ENCODE peak calls at places on chromosomes 6 and 20, in five cellular contexts. I is psoas muscle, E is epithelial cell of esophagus, Y is Caco-2, R is MM.1S. L is an unnamed sample.

GRCh38 chr6:106745396-106745795 is 116.0 kb downstream of the QRSL1 start:
- DNase-seq in I (no peak), E (no peak), Y (no peak), R (no peak), L (peak)

GRCh38 chr20:63498950-63499332 is at the start of gene EEF1A2:
- DNase-seq in I (peak), E (no peak), Y (peak), R (no peak), L (no peak)

GRCh38 chr20:10278416-10278815 is 59.8 kb downstream of the SNAP25 start:
- DNase-seq in I (no peak), E (no peak), Y (no peak), R (no peak), L (no peak)

GRCh38 chr6:69622924-69623323 is 173.9 kb downstream of the LMBRD1 start:
- DNase-seq in I (no peak), E (no peak), Y (peak), R (no peak), L (no peak)

GRCh38 chr6:151242420-151242841 is 2.7 kb downstream of the AKAP12 start:
- DNase-seq in I (no peak), E (no peak), Y (no peak), R (no peak), L (no peak)

GRCh38 chr20:39004508-39004907 is 42.4 kb downstream of the DHX35 start:
- DNase-seq in I (no peak), E (peak), Y (no peak), R (peak), L (peak)

GRCh38 chr20:46375771-46376170 is 30.6 kb downstream of the ELMO2 start:
- DNase-seq in I (no peak), E (peak), Y (no peak), R (no peak), L (no peak)

GRCh38 chr6:89118931-89119330 is 1.1 kb upstream of the SRSF12 start:
- DNase-seq in I (no peak), E (no peak), Y (no peak), R (no peak), L (no peak)

GRCh38 chr6:49915035-49915434 is 48.7 kb upstream of the CRISP1 start:
- DNase-seq in I (peak), E (peak), Y (no peak), R (no peak), L (peak)

GRCh38 chr6:80527552-80528052 is 421.1 kb downstream of the BCKDHB start:
- DNase-seq in I (no peak), E (peak), Y (peak), R (no peak), L (no peak)

GRCh38 chr20:17406191-17406590 is 125.0 kb downstream of the BFSP1 start:
- DNase-seq in I (no peak), E (no peak), Y (no peak), R (no peak), L (no peak)

GRCh38 chr6:28218312-28219248 is 6.5 kb upstream of the ZSCAN9 start:
- DNase-seq in I (peak), E (peak), Y (peak), R (peak), L (peak)

GRCh38 chr6:53717571-53717970 is 52.0 kb upstream of the KLHL31 start:
- DNase-seq in I (no peak), E (peak), Y (no peak), R (no peak), L (no peak)

GRCh38 chr20:53706511-53707031 is 112.9 kb upstream of the ZNF217 start:
- DNase-seq in I (no peak), E (no peak), Y (no peak), R (peak), L (no peak)

GRCh38 chr6:81534934-81535465 is 217.5 kb downstream of the TENT5A start:
- DNase-seq in I (no peak), E (no peak), Y (no peak), R (no peak), L (no peak)

GRCh38 chr6:35717449-35718353 is 19.1 kb upstream of the ARMC12 start:
- DNase-seq in I (no peak), E (no peak), Y (no peak), R (no peak), L (no peak)

GRCh38 chr20:742156-742555 is 26.1 kb downstream of the SLC52A3 start:
- DNase-seq in I (no peak), E (no peak), Y (no peak), R (no peak), L (no peak)

GRCh38 chr6:145814035-145814500 is 527 bp downstream of the FBXO30 start:
- DNase-seq in I (peak), E (peak), Y (peak), R (peak), L (peak)

GRCh38 chr6:43698584-43699349 is 11.2 kb upstream of the MRPS18A start:
- DNase-seq in I (peak), E (no peak), Y (no peak), R (no peak), L (peak)
- TF ChIP-seq CTCF in I (no peak), E (no peak), Y (no peak), R (no peak), L (no peak)

DNA sequence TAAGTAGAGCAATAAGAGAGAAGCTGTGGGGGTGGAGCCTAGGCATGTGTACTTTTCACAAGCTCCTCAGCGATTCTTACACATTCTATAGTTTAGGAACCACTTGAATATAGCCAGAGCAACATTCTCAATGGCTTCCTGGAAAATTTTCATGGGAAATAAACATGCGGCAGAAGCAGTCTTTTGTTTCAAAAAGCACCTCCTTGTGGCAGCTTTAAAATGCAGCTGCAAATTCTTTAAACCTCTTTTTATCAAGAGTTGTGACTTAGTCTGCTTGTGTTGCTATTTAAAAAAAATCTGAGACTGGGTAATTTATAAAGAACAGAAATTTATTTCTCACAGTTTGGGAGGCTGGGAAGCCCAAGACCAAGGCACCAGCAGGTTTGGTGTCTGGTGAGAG is 23.8 kb downstream of the NKX2-2 start:
- DNase-seq in I (no peak), E (no peak), Y (no peak), R (no peak), L (no peak)
- TF ChIP-seq CTCF in I (no peak), E (peak), Y (peak), R (no peak), L (peak)

DNA sequence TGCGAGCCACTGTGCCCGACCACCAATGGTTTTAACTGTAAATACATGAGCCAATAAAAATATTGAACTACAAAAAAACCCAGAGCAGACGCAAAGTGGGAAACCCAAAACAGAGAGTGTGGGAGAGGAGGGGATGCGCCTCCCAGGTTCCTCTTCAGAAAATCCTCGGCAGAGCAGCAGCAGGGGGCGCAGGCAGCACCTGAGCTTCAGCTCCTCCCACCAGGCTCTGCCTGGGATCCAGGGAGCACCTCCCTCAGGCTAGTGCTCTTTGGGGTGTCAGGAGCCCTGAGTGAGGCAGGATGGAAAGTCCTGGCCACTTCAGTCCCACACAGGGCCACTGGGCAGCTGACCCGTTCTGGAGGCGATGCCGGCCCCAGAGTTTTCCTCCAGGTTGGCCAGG is 536.9 kb upstream of the CDH4 start:
- DNase-seq in I (no peak), E (no peak), Y (peak), R (no peak), L (peak)
- TF ChIP-seq CTCF in I (no peak), E (no peak), Y (peak), R (no peak), L (no peak)

DNA sequence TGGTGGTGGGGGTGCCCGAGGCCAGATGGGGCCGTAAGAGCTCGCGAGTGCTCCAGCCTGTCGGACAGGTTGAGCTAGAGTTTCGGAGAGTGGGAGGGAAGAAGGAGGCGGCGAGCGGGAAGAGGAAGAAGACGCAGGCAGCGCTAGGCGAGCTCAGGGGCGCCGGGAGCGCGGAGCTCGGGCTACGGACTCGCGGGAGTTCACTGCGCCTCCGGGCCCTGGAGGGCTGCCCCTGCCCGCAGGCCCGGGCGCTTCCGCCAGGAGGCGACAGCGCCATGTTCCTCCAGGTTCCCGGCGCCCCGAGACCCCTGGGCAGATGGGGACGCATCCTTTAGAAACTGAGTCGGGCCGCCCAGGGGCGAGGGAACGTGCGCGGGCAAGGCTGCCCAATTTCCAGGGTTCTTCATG is 984 bp downstream of the TFAP2C start:
- DNase-seq in I (no peak), E (peak), Y (peak), R (peak), L (peak)
- TF ChIP-seq CTCF in I (no peak), E (peak), Y (peak), R (peak), L (peak)

GRCh38 chr6:112927641-112928040 is 580.5 kb downstream of the RFPL4B start:
- DNase-seq in I (no peak), E (peak), Y (no peak), R (no peak), L (no peak)
- TF ChIP-seq CTCF in I (no peak), E (no peak), Y (no peak), R (no peak), L (no peak)

GRCh38 chr6:124400600-124400999 is 561.6 kb upstream of the RNF217 start:
- DNase-seq in I (no peak), E (peak), Y (no peak), R (no peak), L (peak)
- TF ChIP-seq CTCF in I (peak), E (peak), Y (peak), R (no peak), L (peak)

DNA sequence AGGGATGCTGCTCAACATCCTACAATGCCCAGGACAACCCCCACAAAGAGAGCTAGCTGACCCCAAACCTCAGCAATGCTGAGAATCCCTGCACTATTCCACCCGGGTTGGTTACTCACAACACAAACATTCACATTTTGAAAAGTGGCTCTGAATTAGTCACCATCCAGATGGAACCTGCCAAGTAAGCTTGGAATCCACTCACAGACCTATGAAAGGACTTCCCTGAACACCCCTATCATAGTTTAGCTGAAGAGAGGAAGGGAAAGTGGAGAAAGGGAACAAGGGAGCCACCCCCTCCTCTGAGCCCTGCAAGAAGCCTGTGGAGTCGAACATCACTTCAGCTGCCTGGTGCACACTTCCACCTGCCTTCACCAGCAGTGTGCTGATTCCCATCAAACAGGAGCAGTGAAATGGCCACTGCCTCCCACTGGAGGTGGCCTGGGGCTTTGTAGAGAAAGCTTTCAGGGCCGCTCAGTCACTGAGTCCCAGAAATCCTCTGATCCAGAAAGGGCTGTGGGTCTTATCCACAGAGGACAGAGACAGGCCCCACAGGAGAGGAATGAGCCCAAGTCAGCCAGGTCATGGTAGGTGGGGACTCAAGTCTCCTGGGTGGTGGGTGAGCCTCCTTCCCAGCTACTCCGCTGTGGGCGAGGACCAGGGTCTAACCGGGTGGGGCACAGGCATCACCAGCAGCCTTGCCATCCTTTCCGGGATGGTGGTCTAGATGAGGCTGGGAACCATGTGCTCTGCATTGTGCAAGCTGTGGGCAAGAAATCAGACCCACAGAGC is 203.7 kb downstream of the SYNDIG1 start:
- DNase-seq in I (no peak), E (peak), Y (no peak), R (no peak), L (peak)
- TF ChIP-seq CTCF in I (no peak), E (no peak), Y (no peak), R (no peak), L (no peak)

DNA sequence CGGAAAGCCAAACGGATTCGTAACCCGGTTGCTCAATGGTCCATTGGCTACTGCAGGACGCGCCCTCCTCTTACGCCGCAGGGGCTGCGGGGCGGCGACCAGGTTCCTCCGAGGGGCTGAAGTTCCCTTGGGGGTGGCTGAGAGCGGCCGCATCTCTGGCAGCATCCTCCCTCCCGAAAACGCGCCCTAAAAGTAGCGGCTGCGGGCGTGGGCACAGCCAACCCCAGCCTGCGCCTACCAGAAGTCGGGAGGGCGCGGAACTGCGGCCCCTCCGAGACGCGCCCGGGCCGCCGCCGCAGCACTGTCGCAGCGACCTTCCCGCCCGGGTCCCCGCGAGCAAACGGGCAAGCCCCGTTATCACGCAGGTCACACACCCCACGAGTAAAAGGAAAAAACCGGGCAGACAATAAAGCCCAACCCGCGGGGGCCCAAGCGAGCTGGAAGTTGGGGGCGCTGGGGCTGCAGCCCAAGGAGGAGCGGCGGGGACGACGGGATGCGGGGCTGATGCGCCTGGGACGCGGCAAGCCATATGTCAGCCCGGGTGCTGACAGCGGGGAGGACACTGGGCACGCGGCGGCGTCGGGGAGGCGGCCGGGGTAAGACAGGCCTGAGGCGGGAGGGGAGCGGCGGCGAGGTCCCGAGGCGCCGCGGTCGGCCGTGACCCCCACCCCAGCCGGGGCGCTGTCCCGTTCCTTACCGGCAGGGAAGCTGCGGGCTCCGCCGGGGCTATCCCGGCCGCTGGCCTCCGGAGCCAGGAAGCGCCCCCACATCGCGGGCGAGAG is 700 bp downstream of the CEP85L start:
- DNase-seq in I (peak), E (peak), Y (no peak), R (peak), L (peak)
- TF ChIP-seq CTCF in I (peak), E (no peak), Y (no peak), R (no peak), L (peak)

GRCh38 chr6:110990835-110991576 is 9.2 kb downstream of the RPF2 start:
- DNase-seq in I (no peak), E (no peak), Y (no peak), R (no peak), L (no peak)
- TF ChIP-seq CTCF in I (no peak), E (no peak), Y (no peak), R (no peak), L (no peak)

GRCh38 chr6:13398081-13398406 is 69.7 kb upstream of the TBC1D7 start:
- DNase-seq in I (no peak), E (peak), Y (no peak), R (no peak), L (peak)
- TF ChIP-seq CTCF in I (no peak), E (no peak), Y (no peak), R (no peak), L (no peak)